ENCODE peak calls at places on chromosome 20, in five cellular contexts. L, U, O, W and G are unnamed samples.

GRCh38 chr20:46122071-46122470 is 4.0 kb downstream of the CD40 start:
- DNase-seq in L (peak; percentile 83), U (no peak), O (no peak), W (peak; percentile 76), G (no peak)

GRCh38 chr20:9660236-9660868 is 146.0 kb downstream of the LAMP5 start:
- DNase-seq in L (peak; percentile 4), U (no peak), O (peak; percentile 11), W (peak; percentile 1), G (no peak)

GRCh38 chr20:52076164-52076563 is 115.4 kb downstream of the ZFP64 start:
- DNase-seq in L (no peak), U (no peak), O (no peak), W (no peak), G (no peak)

GRCh38 chr20:48008850-48009535 is 223.7 kb upstream of the SULF2 start:
- DNase-seq in L (peak; percentile 62), U (no peak), O (no peak), W (no peak), G (no peak)

GRCh38 chr20:18754030-18754659 is 59.4 kb upstream of the SCP2D1 start:
- DNase-seq in L (peak; percentile 5), U (peak; percentile 22), O (no peak), W (no peak), G (no peak)

GRCh38 chr20:1469925-1470571 is 3.4 kb upstream of the NSFL1C start:
- DNase-seq in L (peak; percentile 99), U (peak; percentile 87), O (peak; percentile 95), W (peak; percentile 99), G (peak; percentile 91)

GRCh38 chr20:16271450-16271849 is 301.8 kb downstream of the KIF16B start:
- DNase-seq in L (no peak), U (no peak), O (no peak), W (no peak), G (no peak)

GRCh38 chr20:17966432-17967312 is 1.9 kb downstream of the SNX5 start:
- DNase-seq in L (peak; percentile 48), U (no peak), O (no peak), W (peak; percentile 36), G (no peak)

GRCh38 chr20:8018928-8019177 is 708 bp downstream of the TMX4 start:
- DNase-seq in L (no peak), U (no peak), O (no peak), W (no peak), G (no peak)

GRCh38 chr20:57309544-57310115 is 20.0 kb upstream of the SPO11 start:
- DNase-seq in L (no peak), U (no peak), O (no peak), W (no peak), G (no peak)

GRCh38 chr20:17504326-17504897 is 26.8 kb downstream of the BFSP1 start:
- DNase-seq in L (no peak), U (no peak), O (no peak), W (no peak), G (peak; percentile 24)

GRCh38 chr20:57558614-57559285 is 2.2 kb upstream of the PCK1 start:
- DNase-seq in L (no peak), U (no peak), O (no peak), W (no peak), G (peak; percentile 66)

GRCh38 chr20:3660262-3661059 is 2.7 kb downstream of the GFRA4 start:
- DNase-seq in L (no peak), U (no peak), O (no peak), W (no peak), G (no peak)

GRCh38 chr20:21808863-21809664 is 103.6 kb downstream of the PAX1 start:
- DNase-seq in L (no peak), U (peak; percentile 36), O (peak; percentile 66), W (no peak), G (peak; percentile 41)

GRCh38 chr20:1121439-1121838 is 3.0 kb downstream of the PSMF1 start:
- DNase-seq in L (no peak), U (no peak), O (no peak), W (no peak), G (no peak)

GRCh38 chr20:3744806-3745685 is 12.6 kb downstream of the HSPA12B start:
- DNase-seq in L (peak; percentile 50), U (peak; percentile 71), O (peak; percentile 90), W (peak; percentile 77), G (peak; percentile 70)

GRCh38 chr20:2137552-2138201 is 36.0 kb downstream of the STK35 start:
- DNase-seq in L (peak; percentile 85), U (no peak), O (no peak), W (no peak), G (no peak)

GRCh38 chr20:2713285-2713684 is 20.7 kb downstream of the EBF4 start:
- DNase-seq in L (no peak), U (no peak), O (no peak), W (no peak), G (no peak)

GRCh38 chr20:18628330-18628941 is 40.6 kb downstream of the DTD1 start:
- DNase-seq in L (no peak), U (peak; percentile 17), O (peak; percentile 48), W (peak; percentile 8), G (peak; percentile 38)

GRCh38 chr20:8005575-8006366 is 13.8 kb downstream of the TMX4 start:
- DNase-seq in L (no peak), U (no peak), O (no peak), W (no peak), G (no peak)

GRCh38 chr20:33450867-33451266 is 7.3 kb upstream of the SNTA1 start:
- DNase-seq in L (peak; percentile 73), U (no peak), O (peak; percentile 14), W (peak; percentile 19), G (no peak)

GRCh38 chr20:22264917-22265316 is 319.5 kb downstream of the FOXA2 start:
- DNase-seq in L (no peak), U (no peak), O (no peak), W (no peak), G (no peak)

GRCh38 chr20:53660078-53660909 is 66.7 kb upstream of the ZNF217 start:
- DNase-seq in L (no peak), U (peak; percentile 40), O (no peak), W (no peak), G (peak; percentile 60)

GRCh38 chr20:57678340-57678739 is 31.5 kb downstream of the PMEPA1 start:
- DNase-seq in L (no peak), U (peak; percentile 47), O (no peak), W (no peak), G (no peak)

GRCh38 chr20:745683-746301 is 22.5 kb downstream of the SLC52A3 start:
- DNase-seq in L (no peak), U (no peak), O (no peak), W (no peak), G (no peak)

GRCh38 chr20:41497186-41497895 is 120.8 kb downstream of the CHD6 start:
- DNase-seq in L (no peak), U (no peak), O (no peak), W (no peak), G (no peak)

GRCh38 chr20:10115021-10115420 is 80.2 kb downstream of the ANKEF1 start:
- DNase-seq in L (peak; percentile 99), U (no peak), O (no peak), W (peak; percentile 64), G (no peak)

GRCh38 chr20:19813839-19814238 is 55.8 kb downstream of the RIN2 start:
- DNase-seq in L (peak; percentile 40), U (no peak), O (no peak), W (no peak), G (no peak)

GRCh38 chr20:47346172-47346571 is 10.3 kb downstream of the ZMYND8 start:
- DNase-seq in L (no peak), U (no peak), O (no peak), W (no peak), G (no peak)

GRCh38 chr20:25750765-25751696 is 54.4 kb upstream of the ZNF337 start:
- DNase-seq in L (peak; percentile 16), U (peak; percentile 65), O (peak; percentile 68), W (peak; percentile 63), G (peak; percentile 72)

GRCh38 chr20:22462975-22463914 is 121.1 kb downstream of the FOXA2 start:
- DNase-seq in L (no peak), U (no peak), O (no peak), W (peak; percentile 29), G (no peak)

GRCh38 chr20:58329711-58330110 is 20.2 kb downstream of the RAB22A start:
- DNase-seq in L (no peak), U (no peak), O (no peak), W (no peak), G (no peak)

GRCh38 chr20:53362736-53363135 is 230.9 kb downstream of the ZNF217 start:
- DNase-seq in L (no peak), U (no peak), O (no peak), W (no peak), G (no peak)

GRCh38 chr20:9903048-9903651 is 64.3 kb upstream of the PAK5 start:
- DNase-seq in L (no peak), U (no peak), O (peak; percentile 31), W (no peak), G (no peak)

GRCh38 chr20:3652646-3653596 is 10.3 kb downstream of the GFRA4 start:
- DNase-seq in L (no peak), U (no peak), O (no peak), W (no peak), G (no peak)

GRCh38 chr20:401682-402495 is 6.2 kb upstream of the RBCK1 start:
- DNase-seq in L (peak; percentile 48), U (peak; percentile 17), O (no peak), W (peak; percentile 100), G (peak; percentile 58)

GRCh38 chr20:19921349-19921793 is 95.8 kb upstream of the NAA20 start:
- DNase-seq in L (peak; percentile 7), U (no peak), O (no peak), W (no peak), G (no peak)

GRCh38 chr20:20083796-20084195 is 31.5 kb downstream of the CFAP61 start:
- DNase-seq in L (peak; percentile 20), U (no peak), O (no peak), W (peak; percentile 23), G (no peak)

GRCh38 chr20:59385038-59385437 is 84.6 kb downstream of the EDN3 start:
- DNase-seq in L (no peak), U (no peak), O (no peak), W (no peak), G (no peak)
- TF ChIP-seq CTCF in L (no peak), U (no peak), O (no peak), W (no peak), G (no peak)

GRCh38 chr20:62653951-62654685 is 11.8 kb downstream of the SLCO4A1 start:
- DNase-seq in L (no peak), U (no peak), O (no peak), W (no peak), G (no peak)
- H3K4me1 ChIP-seq in L (peaks cover 13% of the 10 kb centered on the region), U (peaks cover 25% of the 10 kb centered on the region), O (peaks cover 24% of the 10 kb centered on the region), W (peaks cover 13% of the 10 kb centered on the region), G (peaks cover 12% of the 10 kb centered on the region)

DNA sequence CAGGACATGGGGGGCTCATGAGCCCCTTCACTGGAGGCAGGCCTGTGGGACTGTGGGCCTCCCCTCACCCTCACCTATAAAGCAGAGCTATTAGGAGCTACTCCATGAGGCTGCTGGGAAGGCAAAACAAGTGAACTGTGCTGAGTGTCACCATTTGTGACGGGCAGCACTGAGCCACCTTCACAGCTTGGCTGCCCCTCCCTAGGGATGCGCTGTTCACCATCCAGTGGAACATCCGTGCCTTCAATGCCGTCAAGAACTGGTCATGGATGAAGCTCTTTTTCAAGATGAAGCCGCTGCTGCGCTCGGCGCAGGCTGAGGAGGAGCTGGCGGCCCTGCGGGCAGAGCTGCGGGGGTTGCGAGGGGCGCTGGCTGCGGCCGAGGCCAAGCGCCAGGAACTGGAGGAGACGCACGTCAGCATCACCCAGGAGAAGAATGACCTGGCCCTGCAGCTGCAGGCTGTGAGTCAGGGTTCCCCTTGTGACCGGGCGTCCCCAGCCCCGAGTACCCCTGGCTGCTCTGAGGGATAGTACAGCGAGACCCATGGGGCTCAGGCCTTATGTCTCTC is 38.4 kb downstream of the MYH7B start:
- DNase-seq in L (no peak), U (no peak), O (no peak), W (no peak), G (no peak)
- H3K27ac ChIP-seq in L (no peak overlapping the region), U (no peak overlapping the region), O (no peak overlapping the region), W (no peak overlapping the region), G (no peak overlapping the region)

GRCh38 chr20:49078310-49078709 is 32.2 kb downstream of the CSE1L start:
- DNase-seq in L (no peak), U (no peak), O (no peak), W (no peak), G (no peak)
- TF ChIP-seq CTCF in L (no peak), U (no peak), O (no peak), W (no peak), G (no peak)